ENCODE peak calls at places on chromosomes 4 and X, in four cellular contexts. A, W, B and J are unnamed samples.

GRCh38 chrX:24257011-24257410 is 56.9 kb downstream of the SUPT20HL2 start:
- DNase-seq in A (no peak), B (no peak), W (no peak), J (no peak)

GRCh38 chr4:141220271-141220654 is 432 bp upstream of the ZNF330 start:
- DNase-seq in B (no peak), W (no peak), A (no peak), J (no peak)

GRCh38 chr4:118077767-118078105 is 43.5 kb downstream of the NDST3 start:
- DNase-seq in A (peak; percentile 34), W (no peak), B (no peak), J (no peak)

GRCh38 chr4:100054071-100054470 is 104.0 kb upstream of the H2AZ1 start:
- DNase-seq in B (no peak), A (no peak), W (no peak), J (no peak)

GRCh38 chr4:163493643-163494359 is 689 bp upstream of the TMA16 start:
- DNase-seq in A (peak; percentile 53), B (no peak), W (peak; percentile 16), J (no peak)

GRCh38 chrX:148135738-148136137 is 154.6 kb downstream of the FMR1NB start:
- DNase-seq in B (no peak), W (no peak), A (no peak), J (no peak)

GRCh38 chrX:132876509-132876837 is 82.0 kb downstream of the HS6ST2 start:
- DNase-seq in B (no peak), W (no peak), A (no peak), J (no peak)

GRCh38 chr4:53942712-53943111 is 121.7 kb downstream of the CHIC2 start:
- DNase-seq in A (no peak), W (no peak), B (no peak), J (no peak)

GRCh38 chr4:154982187-154983047 is 201.3 kb downstream of the RBM46 start:
- DNase-seq in A (peak; percentile 51), B (peak; percentile 58), W (peak; percentile 43), J (no peak)

GRCh38 chr4:46993075-46994006 is at the start of gene GABRA4:
- DNase-seq in B (peak; percentile 35), A (no peak), W (no peak), J (no peak)

GRCh38 chrX:24603191-24603590 is 44.0 kb downstream of the PCYT1B start:
- DNase-seq in B (no peak), W (no peak), A (no peak), J (no peak)

GRCh38 chr4:100828986-100829685 is 311.3 kb upstream of the EMCN start:
- DNase-seq in W (peak; percentile 12), A (no peak), B (no peak), J (no peak)

GRCh38 chr4:93809773-93810172 is 18.8 kb upstream of the ATOH1 start:
- DNase-seq in B (no peak), W (no peak), A (no peak), J (no peak)

GRCh38 chr4:155703486-155704227 is 37.0 kb downstream of the GUCY1A1 start:
- DNase-seq in W (no peak), B (no peak), A (no peak), J (no peak)

DNA sequence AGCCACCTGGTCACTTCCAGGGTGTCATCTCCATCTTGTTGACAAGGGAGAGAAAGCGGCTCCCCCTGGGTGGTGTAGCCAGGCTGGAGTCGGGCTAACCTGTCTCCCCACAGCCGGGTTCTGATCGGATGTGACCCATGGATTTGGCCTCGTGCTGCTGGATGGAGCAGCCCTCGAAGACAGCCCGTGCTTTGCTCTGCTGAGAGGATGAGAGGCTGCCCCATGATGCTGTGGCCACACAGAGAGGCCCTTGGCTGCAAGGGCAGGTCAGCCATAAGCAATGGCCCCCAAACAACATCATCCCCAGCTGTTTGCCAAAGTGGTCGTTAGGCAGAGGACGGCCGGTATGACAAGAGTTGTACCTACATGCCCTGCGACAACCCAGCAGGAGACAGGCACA is 106.6 kb downstream of the HMX1 start:
- DNase-seq in W (no peak), B (no peak), A (no peak), J (no peak)
- H3K4me3 ChIP-seq in W (no peak overlapping the region), B (peak overlapping the region; percentile 39), A (no peak overlapping the region), J (no peak overlapping the region)

GRCh38 chrX:21926527-21927278 is 13.8 kb upstream of the SMS start:
- DNase-seq in A (no peak), W (peak; percentile 89), B (no peak), J (no peak)
- H3K4me3 ChIP-seq in A (no peak overlapping the region), W (peak overlapping the region; percentile 32), B (no peak overlapping the region), J (no peak overlapping the region)

DNA sequence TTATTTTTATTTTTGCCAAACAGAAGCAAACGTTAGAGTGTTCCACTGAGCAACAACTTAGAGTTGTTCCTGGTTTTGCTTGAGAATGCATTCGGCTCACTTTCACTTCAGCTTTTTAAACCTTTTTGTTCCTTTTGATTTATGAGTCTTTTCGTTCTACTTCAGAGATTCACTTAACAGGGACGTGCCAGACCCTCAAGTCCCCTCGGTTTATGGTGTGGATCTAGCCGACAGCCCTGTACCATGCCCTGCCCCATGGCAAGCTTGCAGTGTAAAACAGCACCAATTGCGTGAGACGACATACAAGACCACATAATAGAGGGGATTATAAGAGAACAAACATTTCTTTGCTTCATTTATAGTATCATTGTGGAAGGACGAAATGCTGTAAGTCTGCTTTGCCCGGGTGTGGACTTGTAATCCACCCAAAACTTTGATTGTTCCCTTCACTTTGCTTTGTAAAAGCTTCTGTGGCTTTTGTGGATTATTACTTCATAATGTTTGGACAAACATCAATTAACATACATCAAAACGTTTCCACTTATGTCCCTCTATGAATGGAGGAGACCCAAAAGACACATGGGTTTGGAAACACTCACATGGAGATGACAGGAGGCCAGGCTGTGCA is 415.3 kb downstream of the SPRY1 start:
- DNase-seq in B (no peak), A (peak; percentile 25), W (no peak), J (no peak)
- H3K4me3 ChIP-seq in B (no peak overlapping the region), A (peak overlapping the region; percentile 57), W (no peak overlapping the region), J (peak overlapping the region; percentile 32)

GRCh38 chrX:10098235-10098819 is 58.4 kb upstream of the CLCN4 start:
- DNase-seq in B (no peak), A (no peak), W (no peak), J (no peak)
- H3K4me3 ChIP-seq in B (no peak overlapping the region), A (peak overlapping the region; percentile 27), W (no peak overlapping the region), J (peak overlapping the region; percentile 31)